ENCODE peak calls at places on chromosomes 7 and 10, in ten cellular contexts. C is A549, K is suprapubic skin, M is IMR-90, N is fibroblast of lung, R is Caco-2, A is cardiac muscle cell, I is upper lobe of right lung, P is astrocyte, Y is GM23338. S is an unnamed sample.
A peak's percentile ranks its signal among the peaks of the same experiment; 100 is the strongest.

GRCh38 chr7:44724276-44724675 is 24.4 kb upstream of the ZMIZ2 start:
- DNase-seq in P (no peak), R (no peak), I (no peak), N (no peak), C (no peak), A (no peak), K (no peak), M (no peak), Y (no peak), S (no peak)

GRCh38 chr7:70884446-70884764 is 247.5 kb upstream of the GALNT17 start:
- DNase-seq in I (no peak), N (no peak), M (no peak), P (no peak), K (no peak), R (no peak), C (no peak), Y (peak; percentile 76), A (no peak), S (no peak)

GRCh38 chr7:23347682-23348180 is 48.6 kb downstream of the MALSU1 start:
- DNase-seq in P (peak; percentile 85), M (peak; percentile 91), Y (no peak), N (peak; percentile 89), I (no peak), C (peak; percentile 55), A (no peak), R (no peak), K (no peak), S (no peak)

GRCh38 chr7:129768614-129769399 is 157.3 kb downstream of the NRF1 start:
- DNase-seq in A (no peak), C (no peak), I (no peak), P (no peak), K (no peak), N (no peak), Y (no peak), R (no peak), M (no peak), S (peak; percentile 1)

GRCh38 chr7:130201796-130202195 is 3.4 kb downstream of the TMEM209 start:
- DNase-seq in Y (no peak), K (no peak), C (no peak), P (no peak), A (no peak), N (no peak), M (no peak), R (no peak), I (no peak), S (peak; percentile 87)

GRCh38 chr7:135756191-135756590 is 7.6 kb upstream of the FAM180A start:
- DNase-seq in Y (no peak), P (no peak), I (no peak), C (no peak), N (no peak), M (no peak), K (no peak), R (no peak), A (no peak), S (no peak)

GRCh38 chr7:111958889-111959288 is 247.3 kb downstream of the DOCK4 start:
- DNase-seq in P (no peak), I (no peak), Y (no peak), C (no peak), A (peak; percentile 9), N (no peak), M (no peak), R (no peak), K (no peak), S (no peak)

GRCh38 chr7:16688249-16688648 is 42.3 kb downstream of the BZW2 start:
- DNase-seq in R (no peak), A (no peak), I (no peak), Y (peak; percentile 4), M (no peak), P (no peak), N (no peak), K (no peak), C (no peak), S (no peak)

GRCh38 chr7:152910545-152911013 is 151.0 kb downstream of the ACTR3B start:
- DNase-seq in A (peak; percentile 47), M (no peak), N (no peak), Y (peak; percentile 41), R (no peak), P (no peak), K (no peak), I (no peak), C (no peak), S (no peak)

GRCh38 chr7:137609500-137609899 is 237.3 kb downstream of the DGKI start:
- DNase-seq in A (no peak), Y (no peak), K (no peak), R (no peak), N (no peak), P (no peak), C (no peak), M (no peak), I (no peak), S (no peak)

GRCh38 chr7:143384148-143384547 is 3.0 kb downstream of the ZYX start:
- DNase-seq in I (peak; percentile 65), M (peak; percentile 59), P (peak; percentile 56), N (peak; percentile 66), R (no peak), Y (no peak), K (no peak), C (no peak), A (no peak), S (no peak)

GRCh38 chr10:95767884-95768556 is 12.1 kb downstream of the ENTPD1 start:
- DNase-seq in Y (no peak), N (peak; percentile 82), M (peak; percentile 66), P (no peak), C (no peak), R (no peak), I (no peak), A (no peak), K (no peak), S (no peak)

GRCh38 chr10:89414879-89415821 is 782 bp downstream of the IFIT5 start:
- DNase-seq in R (no peak), Y (peak; percentile 60), N (peak; percentile 51), M (peak; percentile 32), P (peak; percentile 21), I (peak; percentile 82), A (peak; percentile 22), C (peak; percentile 59), K (peak; percentile 85), S (peak; percentile 73)

GRCh38 chr7:41187322-41187721 is 515.6 kb downstream of the INHBA start:
- DNase-seq in M (no peak), C (no peak), K (no peak), P (no peak), R (no peak), I (no peak), Y (no peak), A (no peak), N (no peak), S (no peak)

GRCh38 chr7:25454562-25455031 is 226.3 kb upstream of the NPVF start:
- DNase-seq in Y (no peak), C (no peak), I (no peak), R (no peak), M (no peak), P (no peak), N (peak; percentile 31), A (no peak), K (no peak), S (peak; percentile 47)

GRCh38 chr7:126924477-126924876 is 328.3 kb downstream of the GRM8 start:
- DNase-seq in A (no peak), N (no peak), C (no peak), R (no peak), I (no peak), P (no peak), K (no peak), Y (no peak), M (no peak), S (no peak)

GRCh38 chr7:126930166-126930565 is 322.6 kb downstream of the GRM8 start:
- DNase-seq in N (no peak), P (no peak), A (no peak), K (no peak), C (no peak), M (no peak), I (no peak), Y (no peak), R (no peak), S (no peak)
- H3K4me1 ChIP-seq in N (no peaks in the 10 kb centered on the region), P (no peaks in the 10 kb centered on the region), A (no peaks in the 10 kb centered on the region), K (no peaks in the 10 kb centered on the region), C (no peaks in the 10 kb centered on the region), M (no peaks in the 10 kb centered on the region), I (no peaks in the 10 kb centered on the region), Y (no peaks in the 10 kb centered on the region), R (no peaks in the 10 kb centered on the region), S (no peaks in the 10 kb centered on the region)

GRCh38 chr10:42743697-42744096 is 38.9 kb upstream of the BMS1 start:
- DNase-seq in R (no peak), P (no peak), I (no peak), A (no peak), M (no peak), Y (no peak), C (no peak), N (no peak), K (no peak), S (no peak)

GRCh38 chr10:42738669-42739068 is 43.9 kb upstream of the BMS1 start:
- DNase-seq in N (no peak), R (no peak), M (no peak), I (no peak), K (no peak), C (no peak), P (no peak), Y (no peak), A (no peak), S (no peak)

GRCh38 chr10:42744134-42744701 is 38.4 kb upstream of the BMS1 start:
- DNase-seq in Y (peak; percentile 13), P (no peak), R (no peak), M (no peak), K (no peak), I (no peak), N (no peak), C (no peak), A (no peak), S (no peak)
- TF ChIP-seq CTCF in Y (peak; percentile 37), P (no peak), R (peak; percentile 17), M (no peak), K (no peak), I (no peak), N (no peak), C (no peak), A (no peak), S (no peak)

GRCh38 chr10:79176052-79176501 is 107.3 kb downstream of the ZMIZ1 start:
- DNase-seq in C (no peak), M (peak; percentile 95), R (no peak), Y (no peak), P (peak; percentile 88), N (no peak), A (no peak), K (no peak), I (no peak), S (no peak)
- H3K4me1 ChIP-seq in C (peaks cover 88% of the 10 kb centered on the region), M (peaks cover 68% of the 10 kb centered on the region), R (peaks cover 9% of the 10 kb centered on the region), Y (peaks cover 17% of the 10 kb centered on the region), P (peaks cover 58% of the 10 kb centered on the region), N (peaks cover 48% of the 10 kb centered on the region), A (peaks cover 48% of the 10 kb centered on the region), K (peaks cover 67% of the 10 kb centered on the region), I (peaks cover 56% of the 10 kb centered on the region), S (no peaks in the 10 kb centered on the region)

GRCh38 chr10:92688927-92689662 is 660 bp upstream of the HHEX start:
- DNase-seq in K (no peak), M (peak; percentile 31), A (peak; percentile 39), R (peak; percentile 53), C (no peak), I (no peak), N (peak; percentile 53), P (peak; percentile 36), Y (peak; percentile 70), S (peak; percentile 68)
- TF ChIP-seq CTCF in K (no peak), M (no peak), A (peak; percentile 18), R (no peak), C (peak; percentile 22), I (no peak), N (peak; percentile 6), P (no peak), Y (no peak), S (no peak)

S was measured in Peyer's patch.